ENCODE peak calls at places on chromosomes 6 and 20, in nine cellular contexts. J is astrocyte, I is keratinocyte, D is K562, H is neural progenitor cell, E is GM23338, Z is HCT116, Y is HepG2, O is endothelial cell of umbilical vein. S is an unnamed sample.
A peak's percentile ranks its signal among the peaks of the same experiment; 100 is the strongest.

GRCh38 chr6:57064809-57065208 is 18.3 kb downstream of the KIAA1586 start:
- DNase-seq in J (peak; percentile 22), I (no peak), D (no peak), H (no peak), E (no peak), Z (no peak), Y (no peak), O (no peak), S (peak; percentile 63)

GRCh38 chr6:43009124-43009523 is 4.6 kb downstream of the MEA1 start:
- DNase-seq in J (no peak), I (no peak), D (peak; percentile 51), H (peak; percentile 23), E (peak; percentile 50), Z (no peak), Y (peak; percentile 49), O (peak; percentile 49), S (peak; percentile 63)

GRCh38 chr6:154187203-154187602 is 148.2 kb downstream of the OPRM1 start:
- DNase-seq in J (no peak), I (no peak), D (no peak), H (no peak), E (no peak), Z (no peak), Y (no peak), O (no peak), S (no peak)

GRCh38 chr6:89047473-89047872 is 33.1 kb upstream of the PNRC1 start:
- DNase-seq in J (no peak), I (no peak), D (no peak), H (no peak), E (no peak), Z (no peak), Y (no peak), O (no peak), S (no peak)

GRCh38 chr20:50138479-50139393 is 14.8 kb downstream of the PEDS1 start:
- DNase-seq in J (no peak), I (no peak), D (no peak), H (no peak), E (peak; percentile 41), Z (no peak), Y (peak; percentile 73), O (no peak), S (no peak)

GRCh38 chr6:168117942-168118341 is 38.9 kb upstream of the FRMD1 start:
- DNase-seq in J (no peak), I (no peak), D (peak; percentile 39), H (no peak), E (peak; percentile 52), Z (no peak), Y (no peak), O (no peak), S (no peak)

GRCh38 chr6:46583711-46584110 is 68.9 kb downstream of the CYP39A1 start:
- DNase-seq in J (no peak), I (no peak), D (no peak), H (no peak), E (no peak), Z (no peak), Y (no peak), O (no peak), S (peak; percentile 41)

GRCh38 chr6:85574932-85575598 is 18.6 kb downstream of the SNX14 start:
- DNase-seq in J (peak; percentile 52), I (no peak), D (no peak), H (no peak), E (no peak), Z (no peak), Y (peak; percentile 52), O (peak; percentile 82), S (peak; percentile 60)

GRCh38 chr6:150212745-150213144 is 69.9 kb downstream of the PPP1R14C start:
- DNase-seq in J (peak; percentile 11), I (no peak), D (no peak), H (no peak), E (no peak), Z (no peak), Y (no peak), O (no peak), S (no peak)

GRCh38 chr6:3326179-3326971 is 67.6 kb downstream of the PSMG4 start:
- DNase-seq in J (peak; percentile 62), I (no peak), D (no peak), H (no peak), E (peak; percentile 54), Z (no peak), Y (no peak), O (no peak), S (no peak)

GRCh38 chr6:26216886-26217713 is 129.9 kb downstream of the HFE start:
- DNase-seq in J (peak; percentile 84), I (no peak), D (peak; percentile 75), H (peak; percentile 97), E (peak; percentile 95), Z (no peak), Y (peak; percentile 93), O (peak; percentile 95), S (peak; percentile 92)

GRCh38 chr6:97294451-97294850 is 11.4 kb upstream of the MMS22L start:
- DNase-seq in J (peak; percentile 64), I (no peak), D (no peak), H (no peak), E (peak; percentile 5), Z (no peak), Y (no peak), O (no peak), S (peak; percentile 84)

GRCh38 chr6:124676033-124676432 is 286.2 kb upstream of the RNF217 start:
- DNase-seq in J (peak; percentile 81), I (no peak), D (no peak), H (no peak), E (no peak), Z (no peak), Y (no peak), O (no peak), S (peak; percentile 37)

GRCh38 chr20:45336530-45337366 is 11.5 kb downstream of the SDC4 start:
- DNase-seq in J (peak; percentile 95), I (no peak), D (no peak), H (no peak), E (no peak), Z (no peak), Y (peak; percentile 88), O (no peak), S (peak; percentile 99)

GRCh38 chr6:56440551-56440981 is 193.2 kb upstream of the COL21A1 start:
- DNase-seq in J (peak; percentile 10), I (peak; percentile 56), D (no peak), H (no peak), E (no peak), Z (no peak), Y (no peak), O (no peak), S (no peak)

GRCh38 chr6:121965739-121966138 is 433.7 kb upstream of the HSF2 start:
- DNase-seq in J (no peak), I (no peak), D (no peak), H (no peak), E (no peak), Z (no peak), Y (no peak), O (no peak), S (peak; percentile 84)

GRCh38 chr6:96015791-96016776 is at the start of gene FUT9:
- DNase-seq in J (peak; percentile 1), I (no peak), D (no peak), H (peak; percentile 94), E (peak; percentile 85), Z (no peak), Y (no peak), O (no peak), S (no peak)
- H2AFZ ChIP-seq in J (peak within 1 kb of the TSS; percentile 60), I (no peak within 1 kb of the TSS), D (no peak within 1 kb of the TSS), H (peak within 1 kb of the TSS; percentile 98), E (peak within 1 kb of the TSS; percentile 91), Z (no peak within 1 kb of the TSS), Y (no peak within 1 kb of the TSS), O (no peak within 1 kb of the TSS), S (no peak within 1 kb of the TSS)

GRCh38 chr20:37419774-37420542 is 74.0 kb downstream of the SRC start:
- DNase-seq in J (no peak), I (no peak), D (no peak), H (no peak), E (no peak), Z (no peak), Y (no peak), O (no peak), S (no peak)
- TF ChIP-seq EZH2 in J (no peak), I (no peak), D (no peak), H (no peak), E (no peak), Z (no peak), Y (no peak), O (peak; percentile 32), S (no peak)

GRCh38 chr20:2672446-2672845 is 8.4 kb upstream of the IDH3B start:
- DNase-seq in J (no peak), I (no peak), D (no peak), H (no peak), E (no peak), Z (no peak), Y (no peak), O (no peak), S (no peak)
- H2AFZ ChIP-seq in J (no peak overlapping the region), I (no peak overlapping the region), D (no peak overlapping the region), H (no peak overlapping the region), E (no peak overlapping the region), Z (no peak overlapping the region), Y (no peak overlapping the region), O (no peak overlapping the region), S (no peak overlapping the region)

GRCh38 chr6:10418361-10418861 is 3.5 kb upstream of the TFAP2A start:
- DNase-seq in J (no peak), I (no peak), D (no peak), H (no peak), E (no peak), Z (no peak), Y (no peak), O (no peak), S (no peak)

GRCh38 chr6:10417681-10418104 is 2.8 kb upstream of the TFAP2A start:
- DNase-seq in J (no peak), I (no peak), D (no peak), H (peak; percentile 58), E (peak; percentile 72), Z (no peak), Y (no peak), O (no peak), S (no peak)

GRCh38 chr6:10419749-10420545 is 5.1 kb upstream of the TFAP2A start:
- DNase-seq in J (no peak), I (no peak), D (no peak), H (no peak), E (no peak), Z (no peak), Y (no peak), O (no peak), S (peak; percentile 60)

GRCh38 chr6:10420546-10421507 is 6.0 kb upstream of the TFAP2A start:
- DNase-seq in J (no peak), I (no peak), D (no peak), H (peak; percentile 90), E (peak; percentile 86), Z (no peak), Y (no peak), O (no peak), S (no peak)

GRCh38 chr6:10418862-10419748 is 4.2 kb upstream of the TFAP2A start:
- DNase-seq in J (peak; percentile 47), I (no peak), D (peak; percentile 66), H (peak; percentile 57), E (peak; percentile 95), Z (no peak), Y (no peak), O (no peak), S (no peak)
- TF ChIP-seq EZH2 in J (peak; percentile 33), I (no peak), D (no peak), H (peak; percentile 95), E (peak; percentile 65), Z (no peak), Y (no peak), O (peak; percentile 85), S (no peak)

DNA sequence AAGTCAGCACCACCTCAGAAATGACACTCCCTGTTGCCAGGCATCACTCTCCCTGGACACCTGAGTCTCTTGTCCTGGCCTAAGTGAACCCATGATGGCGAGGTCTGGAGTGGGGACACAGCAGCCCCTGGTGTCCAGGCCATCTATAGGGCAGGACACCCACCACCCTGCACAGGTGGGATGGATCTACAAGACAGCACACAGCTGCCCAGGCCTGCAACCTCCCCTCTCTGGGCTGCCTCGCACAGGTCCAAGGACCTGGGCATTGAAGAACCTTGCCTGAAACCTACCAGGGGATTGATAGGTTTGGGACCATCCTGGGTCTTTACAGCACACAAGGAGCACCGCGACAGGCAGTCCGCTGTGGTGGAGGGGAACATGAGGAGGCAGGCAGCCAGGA is 11.2 kb downstream of the PDYN start:
- DNase-seq in J (no peak), I (no peak), D (no peak), H (no peak), E (no peak), Z (no peak), Y (no peak), O (no peak), S (no peak)
- H2AFZ ChIP-seq in J (no peak overlapping the region), I (no peak overlapping the region), D (no peak overlapping the region), H (no peak overlapping the region), E (no peak overlapping the region), Z (no peak overlapping the region), Y (no peak overlapping the region), O (no peak overlapping the region), S (no peak overlapping the region)

S was measured in GM23248.